ENCODE peak calls at places on chromosomes 16 and 17, in four cellular contexts. C, R, G and Z are unnamed samples.

GRCh38 chr17:76411247-76411646 is 26.8 kb downstream of the SPHK1 start:
- DNase-seq in R (no peak), C (no peak), G (no peak), Z (no peak)

GRCh38 chr17:61314368-61315078 is 85.1 kb upstream of the TBX2 start:
- DNase-seq in R (no peak), C (peak; percentile 69), G (no peak), Z (no peak)

GRCh38 chr16:57039148-57039812 is 49.9 kb downstream of the NLRC5 start:
- DNase-seq in R (no peak), C (no peak), G (no peak), Z (peak; percentile 65)

GRCh38 chr17:31594416-31594815 is 202.9 kb downstream of the RAB11FIP4 start:
- DNase-seq in G (no peak), R (no peak), C (no peak), Z (no peak)

GRCh38 chr16:85333744-85334640 is 221.7 kb upstream of the CIBAR2 start:
- DNase-seq in R (no peak), G (no peak), C (peak; percentile 56), Z (no peak)

GRCh38 chr16:88686062-88686438 is 257 bp downstream of the SNAI3 start:
- DNase-seq in R (peak; percentile 80), G (no peak), C (no peak), Z (no peak)

GRCh38 chr17:75338335-75338734 is 49.1 kb upstream of the SLC25A19 start:
- DNase-seq in C (no peak), R (no peak), G (no peak), Z (no peak)

GRCh38 chr17:77089118-77089477 is 51.7 kb upstream of the SEC14L1 start:
- DNase-seq in R (no peak), G (peak; percentile 29), C (no peak), Z (no peak)

GRCh38 chr16:54446639-54447038 is 160.1 kb upstream of the IRX3 start:
- DNase-seq in C (no peak), G (no peak), R (no peak), Z (no peak)

GRCh38 chr17:50465635-50466034 is 3.0 kb downstream of the CHAD start:
- DNase-seq in G (no peak), C (no peak), R (no peak), Z (no peak)

GRCh38 chr17:6843241-6843890 is 11.8 kb upstream of the TEKT1 start:
- DNase-seq in G (peak; percentile 54), R (peak; percentile 18), C (peak; percentile 26), Z (no peak)

GRCh38 chr17:48016112-48016511 is 21.5 kb downstream of the COPZ2 start:
- DNase-seq in C (no peak), G (no peak), R (no peak), Z (no peak)

GRCh38 chr17:2179615-2180295 is 123.8 kb downstream of the SMG6 start:
- DNase-seq in C (peak; percentile 81), R (no peak), G (no peak), Z (no peak)

GRCh38 chr17:33896309-33896708 is 358.8 kb upstream of the CCL2 start:
- DNase-seq in R (no peak), G (no peak), C (no peak), Z (no peak)

GRCh38 chr16:8183186-8184099 is 406.9 kb downstream of the TMEM114 start:
- DNase-seq in R (peak; percentile 16), C (no peak), G (no peak), Z (no peak)

GRCh38 chr16:71352963-71353460 is 5.5 kb upstream of the CALB2 start:
- DNase-seq in C (no peak), G (no peak), R (no peak), Z (no peak)

GRCh38 chr16:79599256-79599836 is 1.2 kb downstream of the MAF start:
- DNase-seq in R (no peak), G (no peak), C (peak; percentile 66), Z (no peak)

GRCh38 chr16:66846266-66846665 is 2.1 kb downstream of the CA7 start:
- DNase-seq in G (no peak), R (no peak), C (no peak), Z (no peak)

GRCh38 chr17:47956818-47957590 is 679 bp downstream of the PRR15L start:
- DNase-seq in R (no peak), G (peak; percentile 60), C (no peak), Z (no peak)

GRCh38 chr17:30082807-30083206 is 33.8 kb upstream of the NSRP1 start:
- DNase-seq in R (no peak), G (no peak), C (no peak), Z (no peak)

GRCh38 chr16:50273888-50274770 is 7.8 kb downstream of the ADCY7 start:
- DNase-seq in G (no peak), R (peak; percentile 54), C (no peak), Z (peak; percentile 64)

GRCh38 chr17:71378036-71378435 is 742.8 kb upstream of the SOX9 start:
- DNase-seq in R (no peak), C (no peak), G (no peak), Z (no peak)

GRCh38 chr16:70750893-70751467 is 50.0 kb downstream of the VAC14 start:
- DNase-seq in R (no peak), G (no peak), C (no peak), Z (no peak)

GRCh38 chr16:80806957-80807356 is 2.6 kb upstream of the CDYL2 start:
- DNase-seq in R (no peak), G (peak; percentile 11), C (no peak), Z (no peak)

GRCh38 chr16:82625066-82625968 is 1.5 kb upstream of the CDH13 start:
- DNase-seq in G (no peak), C (no peak), R (no peak), Z (no peak)

GRCh38 chr16:70738083-70738977 is 52.5 kb upstream of the MTSS2 start:
- DNase-seq in C (peak; percentile 81), G (peak; percentile 79), R (peak; percentile 77), Z (no peak)

GRCh38 chr17:3015890-3016289 is 47.5 kb downstream of the OR1D5 start:
- DNase-seq in C (no peak), R (no peak), G (no peak), Z (no peak)

GRCh38 chr17:42554250-42555121 is 1.8 kb downstream of the HSD17B1 start:
- DNase-seq in G (peak; percentile 86), R (peak; percentile 78), C (peak; percentile 96), Z (no peak)

GRCh38 chr17:51257150-51258081 is 2.4 kb downstream of the MBTD1 start:
- DNase-seq in G (no peak), R (no peak), C (no peak), Z (no peak)

GRCh38 chr17:4789951-4790704 is 1.4 kb downstream of the GLTPD2 start:
- DNase-seq in R (peak; percentile 85), C (peak; percentile 98), G (peak; percentile 69), Z (no peak)

GRCh38 chr16:23119570-23119969 is 29.7 kb downstream of the USP31 start:
- DNase-seq in C (no peak), R (no peak), G (no peak), Z (no peak)

GRCh38 chr17:73369126-73369525 is 57.3 kb upstream of the CDC42EP4 start:
- DNase-seq in C (peak; percentile 71), G (no peak), R (no peak), Z (no peak)

GRCh38 chr17:7281074-7281952 is at the start of gene SLC2A4:
- DNase-seq in G (peak; percentile 95), R (peak; percentile 96), C (peak; percentile 99), Z (peak; percentile 41)

GRCh38 chr17:65088621-65089385 is 32.3 kb upstream of the GNA13 start:
- DNase-seq in G (no peak), C (no peak), R (no peak), Z (no peak)

GRCh38 chr16:12303649-12304048 is 327.1 kb downstream of the SNX29 start:
- DNase-seq in R (no peak), C (no peak), G (no peak), Z (no peak)

GRCh38 chr16:81645303-81645702 is 133.8 kb upstream of the PLCG2 start:
- DNase-seq in G (no peak), R (no peak), C (peak; percentile 79), Z (no peak)

GRCh38 chr16:89320717-89321501 is 103.4 kb downstream of the ZNF778 start:
- DNase-seq in G (no peak), R (peak; percentile 92), C (no peak), Z (no peak)

GRCh38 chr17:4362141-4362540 is 4.3 kb downstream of the UBE2G1 start:
- DNase-seq in R (no peak), G (no peak), C (no peak), Z (no peak)

GRCh38 chr17:82489117-82489516 is 30.4 kb upstream of the FOXK2 start:
- DNase-seq in R (no peak), C (no peak), G (no peak), Z (no peak)
- TF ChIP-seq NFIC in R (no peak), C (no peak), G (no peak), Z (no peak)

GRCh38 chr17:27525316-27525715 is 69.1 kb downstream of the KSR1 start:
- DNase-seq in C (no peak), R (no peak), G (no peak), Z (no peak)

GRCh38 chr17:27524594-27524993 is 68.3 kb downstream of the KSR1 start:
- DNase-seq in R (no peak), C (no peak), G (no peak), Z (no peak)

GRCh38 chr17:27526603-27527002 is 70.4 kb downstream of the KSR1 start:
- DNase-seq in R (peak; percentile 70), G (no peak), C (no peak), Z (no peak)

GRCh38 chr17:27523712-27524111 is 67.5 kb downstream of the KSR1 start:
- DNase-seq in G (no peak), C (no peak), R (no peak), Z (no peak)

DNA sequence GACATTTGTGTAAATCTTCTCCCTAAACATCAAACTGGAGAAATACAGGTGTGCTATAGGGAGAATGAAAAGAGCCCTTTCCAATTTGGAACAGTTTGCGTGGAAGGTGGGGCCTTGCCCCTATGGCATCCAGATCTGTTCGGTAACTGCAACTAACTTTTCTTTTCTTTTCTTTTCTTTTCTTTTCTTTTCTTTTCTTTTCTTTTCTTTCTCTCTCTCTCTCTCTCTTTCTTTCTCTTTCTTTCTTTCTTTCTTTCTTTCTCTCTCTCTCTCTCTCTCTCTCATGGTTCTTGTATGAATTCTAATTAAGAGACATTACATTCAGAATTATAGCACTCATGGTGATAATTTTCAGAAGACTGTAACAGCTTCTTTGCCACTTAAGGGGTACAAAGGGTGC is 69.6 kb downstream of the KSR1 start:
- DNase-seq in R (no peak), C (no peak), G (no peak), Z (no peak)
- TF ChIP-seq REST in R (no peak), C (no peak), G (no peak), Z (no peak)

DNA sequence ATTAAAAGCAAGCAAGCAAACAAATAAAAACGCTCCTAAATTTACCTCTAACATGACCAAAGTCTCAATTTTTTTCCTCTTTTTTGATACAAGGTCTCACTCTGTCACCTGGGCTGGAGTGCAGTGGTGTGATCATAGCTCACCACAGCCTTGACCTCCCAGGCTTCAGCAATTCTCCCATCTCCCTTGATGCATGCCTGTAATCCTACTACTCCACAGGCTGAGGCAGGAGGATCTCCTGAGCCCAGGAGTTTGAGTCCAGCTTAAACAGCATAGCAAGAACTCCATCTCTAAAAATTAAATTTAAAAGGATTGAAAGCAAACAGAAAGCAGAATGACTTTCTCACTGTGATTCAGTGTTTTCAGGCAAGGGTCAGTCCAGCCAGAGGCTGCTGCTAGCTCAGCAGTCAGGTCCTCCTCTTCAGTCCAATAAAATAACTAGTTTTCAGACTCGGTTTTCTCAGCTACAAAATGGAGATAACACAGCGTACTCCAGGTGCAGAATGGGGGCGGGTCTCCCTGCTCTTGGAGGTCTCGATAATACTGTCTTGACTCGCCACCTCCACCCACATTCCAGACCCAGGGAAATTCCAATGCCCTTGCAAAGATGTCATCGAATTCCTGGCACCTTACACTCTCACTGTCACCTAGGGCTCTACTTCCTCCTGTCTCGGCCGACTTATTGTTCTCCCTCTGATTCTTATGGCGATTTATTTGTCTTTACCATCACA is 20.7 kb upstream of the MRTFB start:
- DNase-seq in R (no peak), C (no peak), G (no peak), Z (no peak)
- TF ChIP-seq NFIC in R (no peak), C (no peak), G (no peak), Z (no peak)

GRCh38 chr17:39461113-39461910 is at the start of gene CDK12:
- DNase-seq in G (peak; percentile 100), R (peak; percentile 96), C (peak; percentile 94), Z (peak; percentile 98)
- TF ChIP-seq REST in G (peak; percentile 52), R (peak; percentile 60), C (peak; percentile 37), Z (no peak)